ENCODE peak calls at places on chromosome 18, in seven cellular contexts. N, P, M, I, E, W and U are unnamed samples.

GRCh38 chr18:71442830-71443229 is 1101.3 kb downstream of the CBLN2 start:
- DNase-seq in N (no peak), P (no peak), M (no peak), I (no peak), E (no peak), W (no peak), U (peak; percentile 10)

GRCh38 chr18:11668441-11669169 is 20.5 kb upstream of the GNAL start:
- DNase-seq in N (no peak), P (peak; percentile 16), M (no peak), I (no peak), E (no peak), W (no peak), U (peak; percentile 32)

GRCh38 chr18:61892683-61893303 is at the start of gene RNF152:
- DNase-seq in N (peak; percentile 48), P (peak; percentile 70), M (peak; percentile 54), I (peak; percentile 25), E (no peak), W (peak; percentile 64), U (peak; percentile 85)

GRCh38 chr18:75123113-75123512 is 85.8 kb downstream of the PTGR3 start:
- DNase-seq in N (no peak), P (no peak), M (no peak), I (no peak), E (no peak), W (peak; percentile 28), U (no peak)

GRCh38 chr18:45945669-45946068 is 21.5 kb downstream of the EPG5 start:
- DNase-seq in N (no peak), P (no peak), M (no peak), I (no peak), E (no peak), W (no peak), U (no peak)

GRCh38 chr18:70491734-70492348 is 203.0 kb downstream of the SOCS6 start:
- DNase-seq in N (peak; percentile 57), P (peak; percentile 69), M (peak; percentile 38), I (peak; percentile 32), E (peak; percentile 75), W (peak; percentile 83), U (peak; percentile 71)

GRCh38 chr18:40841063-40841462 is 1114.0 kb upstream of the PIK3C3 start:
- DNase-seq in N (no peak), P (no peak), M (no peak), I (no peak), E (no peak), W (no peak), U (no peak)

GRCh38 chr18:43578636-43579203 is 301.4 kb upstream of the SYT4 start:
- DNase-seq in N (no peak), P (no peak), M (peak; percentile 17), I (no peak), E (no peak), W (no peak), U (peak; percentile 24)

GRCh38 chr18:69564602-69565001 is 163.9 kb downstream of the DOK6 start:
- DNase-seq in N (no peak), P (no peak), M (no peak), I (no peak), E (no peak), W (no peak), U (no peak)

GRCh38 chr18:39870586-39870985 is 2084.4 kb upstream of the PIK3C3 start:
- DNase-seq in N (no peak), P (no peak), M (no peak), I (no peak), E (no peak), W (no peak), U (no peak)

GRCh38 chr18:46333371-46334199 is 229.4 kb downstream of the HAUS1 start:
- DNase-seq in N (peak; percentile 54), P (no peak), M (peak; percentile 10), I (no peak), E (peak; percentile 28), W (peak; percentile 56), U (peak; percentile 45)

GRCh38 chr18:48866028-48866733 is 84.6 kb downstream of the SMAD7 start:
- DNase-seq in N (no peak), P (no peak), M (no peak), I (peak; percentile 85), E (no peak), W (no peak), U (no peak)

GRCh38 chr18:36895606-36896005 is 66.7 kb downstream of the KIAA1328 start:
- DNase-seq in N (no peak), P (no peak), M (no peak), I (no peak), E (no peak), W (no peak), U (peak; percentile 15)

GRCh38 chr18:42048150-42048549 is 93.1 kb downstream of the PIK3C3 start:
- DNase-seq in N (no peak), P (no peak), M (peak; percentile 91), I (peak; percentile 93), E (peak; percentile 49), W (no peak), U (peak; percentile 25)

GRCh38 chr18:79365701-79366100 is 30.0 kb upstream of the NFATC1 start:
- DNase-seq in N (no peak), P (no peak), M (no peak), I (peak; percentile 58), E (no peak), W (no peak), U (no peak)

DNA sequence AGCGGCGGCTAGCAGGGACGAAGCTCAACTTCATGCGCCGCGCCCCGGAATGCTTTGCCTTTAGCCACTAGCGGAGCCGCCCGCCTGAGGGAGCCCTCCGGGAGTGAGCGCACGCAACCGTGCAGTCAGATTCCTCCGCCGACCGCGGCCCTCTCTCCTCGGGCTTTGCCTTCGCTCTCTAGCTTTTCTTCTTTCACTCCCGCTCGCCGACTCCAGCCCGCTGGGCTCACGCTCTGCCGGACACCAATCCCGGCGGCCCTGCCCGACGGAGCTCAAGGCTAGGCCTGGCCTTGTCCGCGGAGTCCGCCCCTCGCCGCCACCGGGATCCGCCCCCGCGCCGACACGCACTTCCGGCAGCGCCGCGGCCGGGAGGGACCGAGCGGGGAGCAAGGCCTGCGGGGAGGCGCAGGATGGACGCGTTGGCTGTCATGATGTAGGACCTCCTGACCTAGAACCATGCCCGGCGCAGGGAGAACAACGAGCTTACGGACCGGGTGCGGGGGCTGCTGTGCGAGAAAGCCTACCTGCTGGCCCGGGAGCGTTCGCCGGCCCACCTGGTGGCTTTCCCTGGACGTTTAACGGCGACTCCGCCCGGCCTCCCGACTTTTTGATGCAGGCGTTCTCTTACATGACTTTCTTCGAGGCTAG is 40.8 kb upstream of the AKAIN1 start:
- DNase-seq in N (peak; percentile 87), P (peak; percentile 89), M (peak; percentile 91), I (peak; percentile 85), E (peak; percentile 84), W (peak; percentile 92), U (peak; percentile 95)
- H3K18ac ChIP-seq in N (peak overlapping the region; percentile 99), P (peak overlapping the region; percentile 98), M (peak overlapping the region; percentile 100), I (peak overlapping the region; percentile 92), E (peak overlapping the region; percentile 90), W (peak overlapping the region; percentile 95), U (peak overlapping the region; percentile 57)

GRCh38 chr18:49907346-49907929 is 94.1 kb upstream of the ACAA2 start:
- DNase-seq in N (no peak), P (no peak), M (no peak), I (no peak), E (no peak), W (no peak), U (peak; percentile 25)

GRCh38 chr18:49910019-49910418 is 96.7 kb upstream of the ACAA2 start:
- DNase-seq in N (no peak), P (no peak), M (no peak), I (no peak), E (no peak), W (no peak), U (no peak)

GRCh38 chr18:49899647-49900330 is 86.5 kb upstream of the ACAA2 start:
- DNase-seq in N (no peak), P (no peak), M (no peak), I (no peak), E (no peak), W (no peak), U (peak; percentile 48)

GRCh38 chr18:49901862-49902340 is 88.6 kb upstream of the ACAA2 start:
- DNase-seq in N (no peak), P (no peak), M (no peak), I (no peak), E (no peak), W (no peak), U (no peak)

GRCh38 chr18:49904871-49905555 is 91.7 kb upstream of the ACAA2 start:
- DNase-seq in N (no peak), P (no peak), M (no peak), I (no peak), E (no peak), W (no peak), U (peak; percentile 97)
- H3K4me2 ChIP-seq in N (no peak overlapping the region), P (no peak overlapping the region), M (no peak overlapping the region), I (no peak overlapping the region), E (no peak overlapping the region), W (no peak overlapping the region), U (no peak overlapping the region)

GRCh38 chr18:13760047-13760446 is 33.6 kb downstream of the RNMT start:
- DNase-seq in N (no peak), P (no peak), M (no peak), I (no peak), E (no peak), W (no peak), U (no peak)

GRCh38 chr18:13756261-13756660 is 29.8 kb downstream of the RNMT start:
- DNase-seq in N (no peak), P (no peak), M (no peak), I (no peak), E (no peak), W (no peak), U (no peak)

GRCh38 chr18:13756671-13757070 is 30.2 kb downstream of the RNMT start:
- DNase-seq in N (no peak), P (no peak), M (no peak), I (no peak), E (peak; percentile 16), W (no peak), U (no peak)
- H2AK5ac ChIP-seq in N (no peak overlapping the region), P (no peak overlapping the region), M (no peak overlapping the region), I (no peak overlapping the region), E (no peak overlapping the region), W (no peak overlapping the region), U (no peak overlapping the region)

GRCh38 chr18:4839639-4840038 is 357.4 kb downstream of the AKAIN1 start:
- DNase-seq in N (no peak), P (no peak), M (no peak), I (no peak), E (no peak), W (no peak), U (no peak)

GRCh38 chr18:4844320-4844719 is 352.7 kb downstream of the AKAIN1 start:
- DNase-seq in N (no peak), P (no peak), M (no peak), I (no peak), E (no peak), W (no peak), U (no peak)

GRCh38 chr18:4843771-4844170 is 353.3 kb downstream of the AKAIN1 start:
- DNase-seq in N (no peak), P (no peak), M (no peak), I (no peak), E (no peak), W (no peak), U (peak; percentile 91)

GRCh38 chr18:4847066-4847465 is 350.0 kb downstream of the AKAIN1 start:
- DNase-seq in N (no peak), P (no peak), M (no peak), I (no peak), E (no peak), W (no peak), U (no peak)

DNA sequence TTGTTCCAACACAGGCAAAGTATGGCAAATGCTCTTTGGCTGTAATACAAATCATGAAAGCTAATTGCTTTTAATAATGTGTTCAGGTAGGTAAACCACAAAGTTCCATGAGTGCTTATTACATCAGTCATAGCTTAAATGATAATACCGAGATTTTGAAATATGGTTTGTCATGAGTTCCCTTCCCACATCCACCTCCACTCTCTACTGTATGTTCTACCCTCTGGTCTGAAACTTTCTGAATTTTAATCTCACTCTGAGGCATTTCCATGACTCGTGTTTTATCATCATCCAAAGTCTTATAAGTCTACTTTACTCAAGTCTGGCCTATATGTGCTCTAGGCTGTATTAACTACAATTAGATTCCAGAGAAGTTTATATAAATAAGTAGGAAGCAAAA is 354.8 kb downstream of the AKAIN1 start:
- DNase-seq in N (no peak), P (no peak), M (no peak), I (no peak), E (peak; percentile 2), W (no peak), U (no peak)
- H3K18ac ChIP-seq in N (no peak overlapping the region), P (no peak overlapping the region), M (no peak overlapping the region), I (no peak overlapping the region), E (no peak overlapping the region), W (no peak overlapping the region), U (no peak overlapping the region)